ENCODE peak calls at places on chromosome 3, in six cellular contexts. A is kidney, G is H9, I is mammary epithelial cell, V is K562, J is HCT116. Z is an unnamed sample.

GRCh38 chr3:47475570-47476329 is at the start of gene SCAP:
- DNase-seq in J (peak; percentile 68), A (peak; percentile 98), G (peak; percentile 95), I (peak; percentile 79), V (peak; percentile 96), Z (peak; percentile 89)

GRCh38 chr3:187943677-187944390 is 198.6 kb upstream of the BCL6 start:
- DNase-seq in I (peak; percentile 23), A (no peak), G (no peak), V (no peak), J (no peak), Z (peak; percentile 40)

GRCh38 chr3:54951405-54951804 is 23.5 kb upstream of the LRTM1 start:
- DNase-seq in V (peak; percentile 7), A (peak; percentile 83), I (peak; percentile 17), G (peak; percentile 68), J (no peak), Z (peak; percentile 97)

GRCh38 chr3:101928890-101929289 is 79.6 kb downstream of the NFKBIZ start:
- DNase-seq in V (no peak), I (peak; percentile 78), J (no peak), A (no peak), G (no peak), Z (peak; percentile 75)

GRCh38 chr3:144557515-144557914 is 585.9 kb downstream of the DIPK2A start:
- DNase-seq in I (no peak), V (no peak), G (no peak), J (no peak), A (no peak), Z (peak; percentile 26)

GRCh38 chr3:123126051-123126450 is 59.2 kb downstream of the PDIA5 start:
- DNase-seq in V (no peak), J (no peak), G (no peak), A (no peak), I (no peak), Z (no peak)

GRCh38 chr3:121962443-121962842 is 59.6 kb downstream of the ILDR1 start:
- DNase-seq in I (no peak), G (no peak), J (no peak), A (no peak), V (no peak), Z (no peak)

GRCh38 chr3:72129384-72130094 is 344.6 kb upstream of the PROK2 start:
- DNase-seq in A (no peak), V (no peak), I (no peak), G (no peak), J (no peak), Z (no peak)

GRCh38 chr3:138856799-138857198 is 22.1 kb upstream of the PIK3CB start:
- DNase-seq in J (no peak), A (no peak), G (no peak), I (no peak), V (no peak), Z (no peak)

GRCh38 chr3:109973733-109974132 is 636.4 kb upstream of the DPPA4 start:
- DNase-seq in G (no peak), A (no peak), I (no peak), V (no peak), J (no peak), Z (peak; percentile 32)

GRCh38 chr3:186519021-186519658 is 25.0 kb downstream of the CRYGS start:
- DNase-seq in J (no peak), A (no peak), I (no peak), G (no peak), V (no peak), Z (no peak)

GRCh38 chr3:129845956-129846355 is 47.6 kb downstream of the TMCC1 start:
- DNase-seq in G (no peak), A (no peak), V (no peak), I (no peak), J (no peak), Z (peak; percentile 21)

GRCh38 chr3:69738859-69739203 is 433 bp upstream of the MITF start:
- DNase-seq in V (no peak), I (no peak), J (no peak), G (no peak), A (no peak), Z (no peak)

GRCh38 chr3:187624588-187624987 is 45.6 kb downstream of the SST start:
- DNase-seq in I (no peak), J (no peak), A (no peak), G (no peak), V (no peak), Z (peak; percentile 59)

DNA sequence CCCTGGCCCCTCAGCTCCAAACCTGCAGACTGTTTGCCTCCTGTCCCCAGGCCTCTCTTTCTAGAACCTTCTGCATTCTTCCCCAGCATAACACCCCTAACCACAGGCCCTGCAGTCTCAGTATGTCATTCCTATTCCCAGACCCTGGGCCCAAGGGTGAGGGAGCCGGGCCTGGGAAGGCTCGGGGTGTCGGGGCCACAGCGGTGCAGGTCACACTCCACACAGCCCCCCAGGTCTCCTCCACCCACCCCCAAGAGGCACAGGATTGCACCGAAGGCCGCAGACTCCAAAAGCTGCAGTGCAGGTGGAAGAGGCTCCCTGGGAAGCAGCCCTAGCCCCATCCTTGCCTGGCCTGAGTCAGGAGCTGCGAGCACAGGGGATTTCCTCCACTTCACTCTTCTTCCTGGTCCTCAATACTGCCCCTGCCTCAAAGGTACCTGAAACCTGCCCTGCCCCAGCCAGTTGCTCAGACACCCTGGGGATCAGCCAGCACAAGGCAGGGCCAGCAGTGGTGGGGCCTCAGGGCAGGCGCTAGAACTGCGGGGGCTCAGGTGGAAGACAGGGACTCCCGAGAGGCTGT is 31.1 kb downstream of the TNK2 start:
- DNase-seq in G (no peak), J (no peak), A (no peak), V (no peak), I (no peak), Z (no peak)
- H3K9ac ChIP-seq in G (no peak overlapping the region), J (peak overlapping the region; percentile 59), A (no peak overlapping the region), V (peak overlapping the region; percentile 66), I (no peak overlapping the region), Z (no peak overlapping the region)

GRCh38 chr3:11459147-11459837 is 184.4 kb downstream of the VGLL4 start:
- DNase-seq in A (no peak), G (no peak), J (no peak), V (no peak), I (no peak), Z (peak; percentile 70)
- H3K9ac ChIP-seq in A (no peak overlapping the region), G (no peak overlapping the region), J (no peak overlapping the region), V (no peak overlapping the region), I (no peak overlapping the region), Z (no peak overlapping the region)

DNA sequence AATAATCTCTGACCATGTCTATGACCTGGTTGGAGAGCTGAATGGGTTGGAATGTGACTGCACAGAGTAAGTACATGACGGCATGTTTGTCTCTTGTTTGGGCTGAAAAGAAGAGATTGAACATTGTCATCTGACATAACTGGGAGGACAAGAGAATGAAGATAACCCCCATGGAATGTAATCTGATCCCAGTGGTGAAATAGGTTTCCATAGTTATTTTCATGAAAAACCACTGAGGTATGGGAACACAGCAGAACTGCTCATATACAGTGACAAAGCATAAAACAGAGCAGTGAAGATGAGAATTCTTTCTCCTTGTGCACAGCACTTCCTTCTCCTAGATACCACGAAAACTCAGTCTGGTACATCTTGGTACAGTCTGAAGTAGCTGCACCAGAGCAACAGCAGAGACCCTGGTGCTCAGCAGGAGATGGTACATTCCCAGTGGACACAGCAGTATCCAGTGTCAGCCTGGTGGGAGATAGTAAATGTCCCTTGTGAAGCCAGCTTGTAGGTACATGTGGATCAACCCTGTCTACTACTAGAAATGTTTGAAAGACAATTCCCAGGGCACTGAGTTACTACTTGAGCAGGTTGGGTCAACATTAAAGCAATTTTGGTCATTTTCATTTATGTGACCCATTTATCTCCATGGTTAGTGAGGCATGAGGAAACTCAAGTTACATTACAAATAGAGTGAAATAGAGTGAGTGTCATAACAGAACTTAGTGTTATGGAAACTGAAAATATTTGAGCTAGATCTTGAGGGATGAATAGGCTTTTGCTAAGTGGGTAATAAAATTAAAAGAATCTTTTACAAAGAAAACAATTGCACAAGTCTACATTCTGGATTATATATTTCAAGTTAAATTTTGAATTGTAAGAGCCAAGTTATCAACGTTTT is 178.3 kb downstream of the SUCNR1 start:
- DNase-seq in A (no peak), I (no peak), J (no peak), G (no peak), V (no peak), Z (peak; percentile 65)
- H3K9ac ChIP-seq in A (no peak overlapping the region), I (no peak overlapping the region), J (no peak overlapping the region), G (no peak overlapping the region), V (no peak overlapping the region), Z (peak overlapping the region; percentile 58)

DNA sequence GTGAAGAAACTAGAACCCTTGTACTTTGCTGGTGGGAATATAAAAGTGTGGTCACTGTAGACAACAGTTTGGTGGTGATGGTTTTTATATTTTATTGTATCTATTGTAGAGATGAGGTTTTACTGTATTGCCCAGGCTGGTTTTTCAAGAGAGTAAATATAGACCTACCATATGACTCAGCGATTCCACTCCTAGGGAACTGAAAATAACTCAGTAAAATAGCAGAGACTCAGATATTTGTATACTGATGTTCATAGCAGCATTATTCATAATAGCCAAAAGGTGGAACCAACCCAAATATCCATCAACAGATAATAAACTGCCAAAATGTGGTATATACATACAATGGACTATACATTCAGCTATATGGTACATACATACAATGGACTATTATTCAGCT is 68.8 kb upstream of the IL12A start:
- DNase-seq in J (no peak), V (no peak), A (no peak), G (no peak), I (peak; percentile 29), Z (peak; percentile 79)
- H3K9ac ChIP-seq in J (no peak overlapping the region), V (no peak overlapping the region), A (no peak overlapping the region), G (no peak overlapping the region), I (no peak overlapping the region), Z (no peak overlapping the region)

Z was measured in GM23248.